ENCODE peak calls at places on chromosomes 2 and 18, in seven cellular contexts. X is vagina; P is neuronal stem cell; L is uterus; M is naive thymus-derived CD4-positive, alpha-beta T cell; N is HCT116; B is pancreas. C is an unnamed sample.

GRCh38 chr18:361941-362913 is 94.4 kb upstream of the THOC1 start:
- DNase-seq in X (no peak), P (no peak), L (peak; percentile 61), M (no peak), N (no peak), B (no peak), C (no peak)

GRCh38 chr18:79425573-79425895 is 29.8 kb downstream of the NFATC1 start:
- DNase-seq in X (no peak), P (no peak), L (no peak), M (no peak), N (no peak), B (no peak), C (no peak)

GRCh38 chr2:133734699-133735098 is 166.4 kb upstream of the NCKAP5 start:
- DNase-seq in X (no peak), P (no peak), L (no peak), M (no peak), N (no peak), B (no peak), C (no peak)

GRCh38 chr18:59514193-59514592 is 155.1 kb upstream of the LMAN1 start:
- DNase-seq in X (peak; percentile 16), P (no peak), L (peak; percentile 52), M (no peak), N (no peak), B (no peak), C (no peak)

GRCh38 chr2:222922019-222922800 is 61.4 kb downstream of the ACSL3 start:
- DNase-seq in X (no peak), P (no peak), L (no peak), M (no peak), N (no peak), B (no peak), C (no peak)

GRCh38 chr2:68463287-68463877 is 3.7 kb downstream of the FBXO48 start:
- DNase-seq in X (no peak), P (peak; percentile 53), L (no peak), M (no peak), N (peak; percentile 62), B (no peak), C (peak; percentile 75)

GRCh38 chr18:46567196-46567595 is 89.8 kb downstream of the LOXHD1 start:
- DNase-seq in X (no peak), P (no peak), L (no peak), M (no peak), N (no peak), B (no peak), C (no peak)

GRCh38 chr2:130319536-130319935 is 23.2 kb upstream of the IMP4 start:
- DNase-seq in X (no peak), P (no peak), L (no peak), M (no peak), N (no peak), B (no peak), C (no peak)

GRCh38 chr2:69937968-69938367 is 23.1 kb downstream of the MXD1 start:
- DNase-seq in X (no peak), P (no peak), L (no peak), M (no peak), N (no peak), B (no peak), C (no peak)

GRCh38 chr2:97765933-97766332 is 52.6 kb downstream of the ZAP70 start:
- DNase-seq in X (no peak), P (no peak), L (no peak), M (no peak), N (no peak), B (no peak), C (no peak)

DNA sequence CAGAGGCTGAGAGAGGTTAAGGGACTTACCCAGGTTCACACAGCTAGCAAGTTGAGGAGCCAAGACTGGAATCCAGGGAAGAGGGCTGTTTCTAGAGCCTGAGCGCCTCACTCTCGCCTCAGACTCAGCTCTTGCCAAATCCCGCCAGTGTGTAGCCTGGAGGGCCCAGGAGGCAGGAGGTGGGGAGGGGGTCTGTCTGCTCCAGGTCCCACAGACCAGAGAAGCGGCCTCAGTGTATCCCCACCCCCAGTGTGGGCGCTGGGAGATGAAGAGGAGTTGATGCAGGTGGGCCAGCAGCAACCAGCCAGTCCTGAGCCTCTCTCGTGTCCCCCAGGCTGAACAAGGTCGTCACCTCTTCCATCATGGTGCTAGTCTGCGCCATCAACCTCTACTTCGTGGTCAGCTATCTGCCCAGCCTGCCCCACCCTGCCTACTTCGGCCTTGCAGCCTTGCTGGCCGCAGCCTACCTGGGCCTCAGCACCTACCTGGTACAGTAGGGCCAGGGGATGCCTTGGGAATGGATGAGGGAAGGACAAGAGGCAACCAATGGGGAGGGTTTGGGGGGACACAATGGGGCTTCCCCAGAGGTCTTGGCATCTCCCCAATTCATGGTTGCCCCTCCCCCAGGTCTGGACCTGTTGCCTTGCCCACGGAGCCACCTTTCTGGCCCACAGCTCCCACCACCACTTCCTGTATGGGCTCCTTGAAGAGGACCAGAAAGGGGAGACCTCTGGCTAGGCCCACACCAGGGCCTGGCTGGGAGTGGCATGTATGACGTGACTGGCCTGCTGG is 5.2 kb upstream of the CTDSP1 start:
- DNase-seq in X (no peak), P (no peak), L (peak; percentile 29), M (no peak), N (no peak), B (no peak), C (no peak)
- H3K4me3 ChIP-seq in X (no peak overlapping the region), P (no peak overlapping the region), L (no peak overlapping the region), M (no peak overlapping the region), N (no peak overlapping the region), B (no peak overlapping the region), C (no peak overlapping the region)

GRCh38 chr2:236273126-236273525 is 8.9 kb upstream of the ASB18 start:
- DNase-seq in X (peak; percentile 84), P (no peak), L (no peak), M (no peak), N (no peak), B (no peak), C (no peak)
- H3K9me3 ChIP-seq in X (no peaks in the 10 kb centered on the region), P (peaks cover 12% of the 10 kb centered on the region), L (no peaks in the 10 kb centered on the region), M (no peaks in the 10 kb centered on the region), N (peaks cover 4% of the 10 kb centered on the region), B (no peaks in the 10 kb centered on the region), C (peaks cover 11% of the 10 kb centered on the region)

GRCh38 chr2:3189076-3189591 is 188.5 kb downstream of the EIPR1 start:
- DNase-seq in X (no peak), P (no peak), L (no peak), M (no peak), N (no peak), B (peak; percentile 16), C (no peak)

GRCh38 chr2:3186766-3187165 is 190.9 kb downstream of the EIPR1 start:
- DNase-seq in X (no peak), P (no peak), L (no peak), M (no peak), N (no peak), B (peak; percentile 45), C (no peak)

GRCh38 chr2:3185910-3186309 is 191.7 kb downstream of the EIPR1 start:
- DNase-seq in X (no peak), P (no peak), L (no peak), M (no peak), N (no peak), B (peak; percentile 23), C (no peak)

GRCh38 chr2:3188405-3188946 is 189.1 kb downstream of the EIPR1 start:
- DNase-seq in X (no peak), P (no peak), L (no peak), M (no peak), N (no peak), B (peak; percentile 43), C (no peak)

DNA sequence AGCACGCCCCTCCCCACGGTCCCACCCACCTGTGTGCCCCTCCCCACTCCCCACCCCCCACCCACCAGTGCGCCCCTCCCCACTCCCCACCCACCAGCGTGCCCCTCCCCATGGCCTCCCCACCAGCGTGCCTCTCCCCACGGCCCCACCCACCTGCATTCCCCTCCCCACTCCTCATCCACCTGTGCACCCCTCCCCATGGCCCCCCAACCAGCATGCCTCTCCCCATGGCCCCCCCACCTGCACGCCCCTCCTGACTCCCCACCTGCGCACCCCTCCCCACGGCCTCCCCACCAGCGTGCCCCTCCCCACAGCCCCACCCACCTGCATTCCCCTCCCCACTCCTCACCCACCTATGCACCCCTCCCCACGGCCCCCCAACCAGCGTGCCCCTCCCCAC is 190.2 kb downstream of the EIPR1 start:
- DNase-seq in X (no peak), P (no peak), L (no peak), M (no peak), N (no peak), B (no peak), C (no peak)
- H3K36me3 ChIP-seq in X (no peaks in the 10 kb centered on the region), P (peaks cover 37% of the 10 kb centered on the region), L (no peaks in the 10 kb centered on the region), M (no peaks in the 10 kb centered on the region), N (no peaks in the 10 kb centered on the region), B (peaks cover 7% of the 10 kb centered on the region), C (peaks cover 21% of the 10 kb centered on the region)

GRCh38 chr2:121567957-121568409 is 37.3 kb downstream of the RNU4ATAC start:
- DNase-seq in X (no peak), P (no peak), L (no peak), M (no peak), N (no peak), B (no peak), C (no peak)
- H3K4me3 ChIP-seq in X (no peak overlapping the region), P (no peak overlapping the region), L (no peak overlapping the region), M (no peak overlapping the region), N (no peak overlapping the region), B (no peak overlapping the region), C (no peak overlapping the region)

C was measured in CD4-positive, CD25-positive, alpha-beta regulatory T cell.